ENCODE peak calls at places on chromosomes 4 and X, in eight cellular contexts. H, K, V, M, C, B, L and O are unnamed samples.

GRCh38 chrX:131045786-131046185 is 12.4 kb upstream of the ARHGAP36 start:
- DNase-seq in M (no peak), H (no peak), K (no peak), B (no peak), C (no peak), V (no peak), L (no peak), O (no peak)

GRCh38 chr4:75948822-75949444 is 8.1 kb upstream of the NAAA start:
- DNase-seq in V (no peak), L (no peak), H (no peak), B (no peak), C (no peak), M (peak; percentile 24), K (no peak), O (no peak)

GRCh38 chr4:27217261-27217769 is 356.7 kb downstream of the STIM2 start:
- DNase-seq in K (no peak), B (no peak), L (peak; percentile 1), V (peak; percentile 1), M (no peak), H (no peak), C (no peak), O (peak; percentile 51)

GRCh38 chr4:106314960-106315359 is 1.0 kb downstream of the TBCK start:
- DNase-seq in M (no peak), K (no peak), V (no peak), L (no peak), H (no peak), B (no peak), C (no peak), O (no peak)

GRCh38 chr4:19819737-19820136 is 432.0 kb upstream of the SLIT2 start:
- DNase-seq in B (no peak), H (no peak), C (no peak), V (no peak), K (no peak), L (no peak), M (no peak), O (no peak)

GRCh38 chr4:173752610-173753009 is 222.6 kb upstream of the HAND2 start:
- DNase-seq in B (no peak), H (no peak), K (no peak), V (peak; percentile 26), M (peak; percentile 15), C (no peak), L (no peak), O (no peak)

GRCh38 chrX:118523920-118524319 is 28.3 kb downstream of the DOCK11 start:
- DNase-seq in B (no peak), M (peak; percentile 28), C (no peak), V (no peak), L (no peak), K (no peak), H (peak; percentile 69), O (no peak)

GRCh38 chrX:107674480-107675364 is 46.4 kb downstream of the PRPS1 start:
- DNase-seq in L (peak; percentile 76), B (peak; percentile 61), K (no peak), C (peak; percentile 88), V (peak; percentile 92), H (no peak), M (no peak), O (no peak)

GRCh38 chr4:89290727-89291126 is 16.9 kb downstream of the GPRIN3 start:
- DNase-seq in K (no peak), C (no peak), H (peak; percentile 56), V (no peak), M (no peak), L (no peak), B (no peak), O (no peak)

GRCh38 chr4:73068496-73069337 is 799 bp downstream of the COX18 start:
- DNase-seq in M (peak; percentile 26), C (no peak), V (peak; percentile 45), L (no peak), B (no peak), K (no peak), H (peak; percentile 34), O (no peak)

GRCh38 chr4:54213812-54214211 is 15.3 kb upstream of the PDGFRA start:
- DNase-seq in H (no peak), V (peak; percentile 74), C (no peak), L (no peak), K (no peak), B (no peak), M (no peak), O (no peak)

GRCh38 chrX:15973299-15973698 is 118.7 kb upstream of the AP1S2 start:
- DNase-seq in C (no peak), B (no peak), H (peak; percentile 12), V (peak; percentile 51), K (no peak), L (peak; percentile 15), M (no peak), O (no peak)

DNA sequence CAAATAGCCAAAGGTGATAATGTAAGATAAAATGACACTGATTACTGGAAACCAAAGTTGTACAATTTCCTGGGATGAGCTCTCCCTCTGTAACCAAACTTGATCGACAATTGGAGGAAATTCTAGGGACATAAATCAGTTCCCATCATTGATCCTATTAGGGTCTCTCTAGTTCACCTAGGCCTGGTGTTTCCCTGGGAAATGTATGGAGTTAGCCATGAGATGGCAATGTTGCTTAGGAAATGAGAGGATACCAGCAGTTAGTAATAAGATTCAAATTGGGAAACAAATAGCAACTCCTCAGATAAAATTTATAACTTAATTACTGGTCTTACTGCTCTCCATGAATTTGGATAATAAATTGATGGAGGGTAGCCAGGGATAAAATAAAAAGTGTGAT is 52.2 kb downstream of the SPATA18 start:
- DNase-seq in C (no peak), V (peak; percentile 38), H (no peak), B (no peak), L (no peak), M (no peak), K (no peak), O (no peak)
- H3K4me3 ChIP-seq in C (no peak overlapping the region), V (no peak overlapping the region), H (no peak overlapping the region), B (no peak overlapping the region), L (no peak overlapping the region), M (no peak overlapping the region), K (no peak overlapping the region), O (no peak overlapping the region)

GRCh38 chr4:145927055-145927454 is 11.6 kb downstream of the ZNF827 start:
- DNase-seq in C (no peak), H (no peak), M (no peak), K (no peak), V (no peak), L (no peak), B (no peak), O (no peak)

GRCh38 chr4:145933134-145933533 is 5.5 kb downstream of the ZNF827 start:
- DNase-seq in V (no peak), K (no peak), B (no peak), H (no peak), C (no peak), M (no peak), L (no peak), O (no peak)

GRCh38 chr4:145929415-145930178 is 9.0 kb downstream of the ZNF827 start:
- DNase-seq in H (no peak), L (no peak), B (no peak), K (no peak), V (no peak), M (no peak), C (no peak), O (no peak)

GRCh38 chr4:145931403-145931802 is 7.2 kb downstream of the ZNF827 start:
- DNase-seq in H (no peak), V (no peak), C (no peak), B (no peak), L (no peak), M (no peak), K (no peak), O (no peak)

GRCh38 chr4:145930592-145930991 is 8.0 kb downstream of the ZNF827 start:
- DNase-seq in M (no peak), H (no peak), B (no peak), L (no peak), C (no peak), V (no peak), K (no peak), O (no peak)
- H3K4me3 ChIP-seq in M (no peak overlapping the region), H (no peak overlapping the region), B (no peak overlapping the region), L (no peak overlapping the region), C (no peak overlapping the region), V (no peak overlapping the region), K (no peak overlapping the region), O (no peak overlapping the region)

DNA sequence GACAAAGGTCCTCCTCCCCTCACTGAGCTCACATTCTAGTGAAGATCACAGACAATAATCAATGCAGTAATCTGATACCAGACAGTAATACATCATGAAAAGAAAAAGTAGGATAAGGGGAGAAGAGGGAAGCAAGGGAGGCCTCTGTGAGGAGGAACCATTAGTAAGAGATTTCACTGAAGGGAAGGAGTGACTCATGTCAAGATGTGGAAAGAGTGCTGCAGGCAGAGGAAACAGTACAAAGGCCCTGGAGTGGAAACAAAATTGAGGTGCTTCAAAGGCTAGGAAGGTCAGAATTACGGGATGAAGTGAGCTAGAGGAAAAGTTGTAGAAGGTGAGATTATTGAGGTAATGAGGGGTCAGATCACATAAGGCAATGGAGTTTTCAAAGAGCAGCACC is 38.1 kb downstream of the LAMTOR3 start:
- DNase-seq in K (no peak), H (no peak), B (no peak), C (no peak), V (peak; percentile 62), M (no peak), L (peak; percentile 50), O (peak; percentile 10)
- H3K4me3 ChIP-seq in K (no peak overlapping the region), H (peak overlapping the region; percentile 72), B (no peak overlapping the region), C (no peak overlapping the region), V (no peak overlapping the region), M (no peak overlapping the region), L (no peak overlapping the region), O (no peak overlapping the region)

GRCh38 chr4:93568758-93569157 is 259.8 kb upstream of the ATOH1 start:
- DNase-seq in M (no peak), L (no peak), C (no peak), K (no peak), B (no peak), V (no peak), H (no peak), O (no peak)
- H3K4me3 ChIP-seq in M (no peak overlapping the region), L (no peak overlapping the region), C (no peak overlapping the region), K (no peak overlapping the region), B (no peak overlapping the region), V (no peak overlapping the region), H (no peak overlapping the region), O (no peak overlapping the region)